ENCODE peak calls at places on chromosomes 1 and 21, in seven cellular contexts. D is GM23338; C is Panc1; U is CD8-positive, alpha-beta memory T cell; I is PC-3; M is adrenal gland; Y is breast epithelium. A is an unnamed sample. For H3K4me1, the result is how much of the 10 kb centered on the place peaks cover.

GRCh38 chr1:87115317-87115885 is 201.0 kb downstream of the HS2ST1 start:
- DNase-seq in D (no peak), C (no peak), U (no peak), I (peak), M (peak), Y (no peak), A (no peak)

GRCh38 chr1:157499516-157499915 is 52.8 kb downstream of the FCRL5 start:
- DNase-seq in D (no peak), C (no peak), U (no peak), I (no peak), M (no peak), Y (no peak), A (no peak)

GRCh38 chr1:39266269-39266668 is 61.8 kb downstream of the MACF1 start:
- DNase-seq in D (peak), C (no peak), U (no peak), I (peak), M (no peak), Y (no peak), A (peak)

GRCh38 chr1:206684478-206685255 is at the start of gene MAPKAPK2:
- DNase-seq in D (peak), C (no peak), U (peak), I (peak), M (peak), Y (peak), A (peak)

GRCh38 chr21:36773111-36773510 is 74.2 kb downstream of the SIM2 start:
- DNase-seq in D (no peak), C (no peak), U (no peak), I (peak), M (peak), Y (peak), A (peak)

GRCh38 chr1:9410737-9411297 is 118.1 kb downstream of the SPSB1 start:
- DNase-seq in D (peak), C (no peak), U (no peak), I (no peak), M (no peak), Y (no peak), A (peak)

GRCh38 chr1:154414606-154415005 is 9.5 kb downstream of the IL6R start:
- DNase-seq in D (no peak), C (no peak), U (no peak), I (no peak), M (peak), Y (no peak), A (no peak)

GRCh38 chr1:156572663-156573018 is 276 bp upstream of the IQGAP3 start:
- DNase-seq in D (no peak), C (no peak), U (no peak), I (no peak), M (no peak), Y (no peak), A (no peak)

GRCh38 chr1:84939151-84939550 is 46.1 kb upstream of the LPAR3 start:
- DNase-seq in D (no peak), C (no peak), U (no peak), I (peak), M (no peak), Y (no peak), A (no peak)

GRCh38 chr1:89206361-89206760 is 7.6 kb upstream of the GBP4 start:
- DNase-seq in D (no peak), C (no peak), U (no peak), I (no peak), M (no peak), Y (no peak), A (no peak)

GRCh38 chr21:36891692-36892091 is 74.8 kb downstream of the HLCS start:
- DNase-seq in D (no peak), C (no peak), U (no peak), I (no peak), M (no peak), Y (no peak), A (no peak)

GRCh38 chr1:161367684-161368398 is at the start of gene CFAP126:
- DNase-seq in D (peak), C (no peak), U (peak), I (peak), M (peak), Y (peak), A (peak)

GRCh38 chr1:245807306-245807705 is 652.5 kb downstream of the KIF26B start:
- DNase-seq in D (no peak), C (no peak), U (no peak), I (no peak), M (no peak), Y (no peak), A (peak)

GRCh38 chr1:245807954-245808719 is 653.4 kb downstream of the KIF26B start:
- DNase-seq in D (no peak), C (no peak), U (no peak), I (no peak), M (no peak), Y (no peak), A (peak)

GRCh38 chr1:245810789-245811337 is 656.1 kb downstream of the KIF26B start:
- DNase-seq in D (no peak), C (no peak), U (no peak), I (no peak), M (no peak), Y (no peak), A (peak)

GRCh38 chr1:245810181-245810727 is 655.5 kb downstream of the KIF26B start:
- DNase-seq in D (no peak), C (no peak), U (no peak), I (peak), M (no peak), Y (no peak), A (no peak)

GRCh38 chr1:245809361-245809760 is 654.6 kb downstream of the KIF26B start:
- DNase-seq in D (peak), C (no peak), U (no peak), I (no peak), M (no peak), Y (no peak), A (peak)
- H3K27ac ChIP-seq in D (no peak), C (no peak), U (no peak), I (no peak), M (no peak), Y (no peak), A (no peak)

GRCh38 chr1:16458801-16459200 is 18.3 kb downstream of the NECAP2 start:
- DNase-seq in D (no peak), C (no peak), U (no peak), I (no peak), M (no peak), Y (no peak), A (no peak)
- H3K4me1 ChIP-seq in D (under half), C (under half), U (under half), I (under half), M (under half), Y (under half), A (under half)

DNA sequence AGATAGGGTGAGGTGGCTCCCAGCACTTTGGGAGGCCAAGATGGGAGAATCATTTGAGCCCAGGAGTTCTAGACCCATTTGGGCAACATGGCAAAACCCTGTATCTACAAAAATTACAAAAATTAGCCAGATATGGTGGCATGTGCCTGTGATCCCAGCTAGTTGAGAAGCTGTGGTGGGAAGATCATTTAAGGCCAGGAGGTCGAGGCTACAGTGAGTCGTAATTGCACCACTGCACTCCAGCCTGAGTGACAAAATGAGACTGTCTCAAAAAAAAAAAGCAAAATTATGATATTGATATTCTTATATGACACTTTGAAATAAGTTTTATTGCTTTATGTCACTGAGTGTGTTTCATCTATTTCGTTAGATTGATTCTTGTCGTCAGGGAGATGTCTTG is 7.4 kb downstream of the ACADM start:
- DNase-seq in D (no peak), C (no peak), U (no peak), I (no peak), M (no peak), Y (no peak), A (no peak)
- H3K27ac ChIP-seq in D (no peak), C (no peak), U (no peak), I (no peak), M (no peak), Y (no peak), A (no peak)

GRCh38 chr21:41763996-41764395 is 2.9 kb downstream of the RIPK4 start:
- DNase-seq in D (no peak), C (no peak), U (no peak), I (no peak), M (no peak), Y (no peak), A (no peak)
- H3K4me1 ChIP-seq in D (half or more), C (under half), U (under half), I (half or more), M (under half), Y (under half), A (under half)

GRCh38 chr1:63940440-63940839 is 166.6 kb downstream of the ROR1 start:
- DNase-seq in D (no peak), C (no peak), U (no peak), I (no peak), M (no peak), Y (no peak), A (no peak)

GRCh38 chr1:63947904-63948303 is 174.1 kb downstream of the ROR1 start:
- DNase-seq in D (no peak), C (no peak), U (no peak), I (no peak), M (no peak), Y (no peak), A (no peak)

GRCh38 chr1:63946866-63947491 is 173.2 kb downstream of the ROR1 start:
- DNase-seq in D (no peak), C (no peak), U (no peak), I (peak), M (no peak), Y (no peak), A (no peak)

GRCh38 chr1:63945943-63946342 is 172.1 kb downstream of the ROR1 start:
- DNase-seq in D (no peak), C (no peak), U (no peak), I (no peak), M (no peak), Y (no peak), A (no peak)

DNA sequence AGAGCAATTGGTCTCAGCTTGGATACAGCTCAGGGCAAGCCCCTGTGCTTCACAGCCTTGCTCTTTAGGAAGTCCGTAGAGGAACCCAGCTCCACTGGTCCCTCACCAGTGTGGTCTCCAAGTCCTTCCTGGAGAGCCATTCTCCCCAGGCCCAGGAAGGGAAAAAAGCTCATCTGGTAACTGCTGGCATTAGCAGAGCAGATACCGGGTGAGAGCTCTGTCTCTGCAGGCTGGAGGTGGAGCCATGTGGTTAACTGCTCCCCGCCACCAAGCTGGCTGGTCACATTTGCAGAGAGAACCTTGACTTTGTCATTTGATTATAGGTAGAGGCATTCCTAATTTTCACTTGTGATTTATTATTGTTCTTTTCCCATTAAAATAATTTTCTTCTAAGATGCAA is 169.6 kb downstream of the ROR1 start:
- DNase-seq in D (peak), C (no peak), U (no peak), I (no peak), M (no peak), Y (no peak), A (no peak)
- H3K27ac ChIP-seq in D (no peak), C (no peak), U (no peak), I (no peak), M (no peak), Y (no peak), A (no peak)

GRCh38 chr1:67158401-67158800 is 7.9 kb upstream of the IL23R start:
- DNase-seq in D (peak), C (no peak), U (no peak), I (peak), M (no peak), Y (no peak), A (no peak)
- H3K4me1 ChIP-seq in D (under half), C (under half), U (under half), I (under half), M (under half), Y (under half), A (under half)

GRCh38 chr1:149963358-149963757 is 26.7 kb upstream of the MTMR11 start:
- DNase-seq in D (no peak), C (no peak), U (no peak), I (no peak), M (no peak), Y (no peak), A (no peak)
- H3K27ac ChIP-seq in D (no peak), C (no peak), U (no peak), I (no peak), M (peak), Y (peak), A (no peak)